ENCODE peak calls at places on chromosomes 6 and 20, in seven cellular contexts. One of them, this sample, is unnamed.
A peak's percentile ranks its signal among the peaks of the same experiment; 100 is the strongest.

GRCh38 chr20:54284928-54285704 is 77.2 kb downstream of the PFDN4 start:
- DNase-seq in neural crest cell: no peak
- DNase-seq in H9: no peak
- DNase-seq in BJ: no peak
- DNase-seq in cardiac fibroblast: no peak
- DNase-seq in endothelial cell: no peak
- DNase-seq in fibroblast of lung: peak; percentile 65
- DNase-seq in this sample: peak; percentile 8

GRCh38 chr6:25017486-25017885 is 81.7 kb upstream of the RIPOR2 start:
- DNase-seq in neural crest cell: no peak
- DNase-seq in H9: no peak
- DNase-seq in BJ: no peak
- DNase-seq in cardiac fibroblast: no peak
- DNase-seq in endothelial cell: no peak
- DNase-seq in fibroblast of lung: peak; percentile 58
- DNase-seq in this sample: peak; percentile 87

GRCh38 chr6:166470029-166470862 is 87.5 kb upstream of the MPC1 start:
- DNase-seq in neural crest cell: no peak
- DNase-seq in H9: no peak
- DNase-seq in BJ: no peak
- DNase-seq in cardiac fibroblast: no peak
- DNase-seq in endothelial cell: no peak
- DNase-seq in fibroblast of lung: no peak
- DNase-seq in this sample: peak; percentile 16

GRCh38 chr6:781350-781961 is 88.5 kb upstream of the EXOC2 start:
- DNase-seq in neural crest cell: no peak
- DNase-seq in H9: no peak
- DNase-seq in BJ: no peak
- DNase-seq in cardiac fibroblast: no peak
- DNase-seq in endothelial cell: no peak
- DNase-seq in fibroblast of lung: no peak
- DNase-seq in this sample: no peak

GRCh38 chr6:33314515-33314942 is 651 bp upstream of the TAPBP start:
- DNase-seq in neural crest cell: no peak
- DNase-seq in H9: peak; percentile 77
- DNase-seq in BJ: peak; percentile 61
- DNase-seq in cardiac fibroblast: peak; percentile 89
- DNase-seq in endothelial cell: peak; percentile 51
- DNase-seq in fibroblast of lung: peak; percentile 69
- DNase-seq in this sample: peak; percentile 83

GRCh38 chr20:17614812-17615644 is 45.2 kb downstream of the DSTN start:
- DNase-seq in neural crest cell: no peak
- DNase-seq in H9: no peak
- DNase-seq in BJ: no peak
- DNase-seq in cardiac fibroblast: no peak
- DNase-seq in endothelial cell: no peak
- DNase-seq in fibroblast of lung: no peak
- DNase-seq in this sample: no peak

GRCh38 chr6:155147958-155148663 is 115.7 kb upstream of the CLDN20 start:
- DNase-seq in neural crest cell: no peak
- DNase-seq in H9: no peak
- DNase-seq in BJ: no peak
- DNase-seq in cardiac fibroblast: no peak
- DNase-seq in endothelial cell: no peak
- DNase-seq in fibroblast of lung: no peak
- DNase-seq in this sample: no peak

GRCh38 chr20:61929561-61929960 is 136.1 kb downstream of the TAF4 start:
- DNase-seq in neural crest cell: no peak
- DNase-seq in H9: no peak
- DNase-seq in BJ: no peak
- DNase-seq in cardiac fibroblast: no peak
- DNase-seq in endothelial cell: no peak
- DNase-seq in fibroblast of lung: no peak
- DNase-seq in this sample: no peak

GRCh38 chr6:19831358-19831757 is 5.8 kb upstream of the ID4 start:
- DNase-seq in neural crest cell: no peak
- DNase-seq in H9: no peak
- DNase-seq in BJ: no peak
- DNase-seq in cardiac fibroblast: no peak
- DNase-seq in endothelial cell: no peak
- DNase-seq in fibroblast of lung: no peak
- DNase-seq in this sample: no peak

GRCh38 chr6:13237318-13237717 is 91.0 kb downstream of the TBC1D7 start:
- DNase-seq in neural crest cell: no peak
- DNase-seq in H9: no peak
- DNase-seq in BJ: no peak
- DNase-seq in cardiac fibroblast: no peak
- DNase-seq in endothelial cell: no peak
- DNase-seq in fibroblast of lung: no peak
- DNase-seq in this sample: no peak

GRCh38 chr6:148563066-148563465 is 183.8 kb upstream of the UST start:
- DNase-seq in neural crest cell: no peak
- DNase-seq in H9: no peak
- DNase-seq in BJ: no peak
- DNase-seq in cardiac fibroblast: no peak
- DNase-seq in endothelial cell: no peak
- DNase-seq in fibroblast of lung: no peak
- DNase-seq in this sample: no peak

GRCh38 chr20:17967595-17968365 is 814 bp downstream of the SNX5 start:
- DNase-seq in neural crest cell: peak; percentile 12
- DNase-seq in H9: no peak
- DNase-seq in BJ: no peak
- DNase-seq in cardiac fibroblast: peak; percentile 59
- DNase-seq in endothelial cell: no peak
- DNase-seq in fibroblast of lung: peak; percentile 61
- DNase-seq in this sample: peak; percentile 56

GRCh38 chr6:56259682-56260081 is 12.3 kb upstream of the COL21A1 start:
- DNase-seq in neural crest cell: no peak
- DNase-seq in H9: no peak
- DNase-seq in BJ: no peak
- DNase-seq in cardiac fibroblast: peak; percentile 73
- DNase-seq in endothelial cell: no peak
- DNase-seq in fibroblast of lung: peak; percentile 49
- DNase-seq in this sample: peak; percentile 72

GRCh38 chr6:14001329-14002012 is 76.7 kb downstream of the RNF182 start:
- DNase-seq in neural crest cell: no peak
- DNase-seq in H9: no peak
- DNase-seq in BJ: peak; percentile 88
- DNase-seq in cardiac fibroblast: peak; percentile 79
- DNase-seq in endothelial cell: no peak
- DNase-seq in fibroblast of lung: peak; percentile 100
- DNase-seq in this sample: peak; percentile 93

GRCh38 chr20:18288748-18289705 is 700 bp downstream of the ZNF133 start:
- DNase-seq in neural crest cell: no peak
- DNase-seq in H9: no peak
- DNase-seq in BJ: no peak
- DNase-seq in cardiac fibroblast: peak; percentile 24
- DNase-seq in endothelial cell: no peak
- DNase-seq in fibroblast of lung: peak; percentile 14
- DNase-seq in this sample: peak; percentile 28

GRCh38 chr6:3776881-3777507 is 25.5 kb upstream of the PXDC1 start:
- DNase-seq in neural crest cell: no peak
- DNase-seq in H9: peak; percentile 62
- DNase-seq in BJ: no peak
- DNase-seq in cardiac fibroblast: no peak
- DNase-seq in endothelial cell: peak; percentile 14
- DNase-seq in fibroblast of lung: no peak
- DNase-seq in this sample: no peak

GRCh38 chr6:14716499-14717146 is 529.2 kb upstream of the JARID2 start:
- DNase-seq in neural crest cell: no peak
- DNase-seq in H9: no peak
- DNase-seq in BJ: no peak
- DNase-seq in cardiac fibroblast: no peak
- DNase-seq in endothelial cell: no peak
- DNase-seq in fibroblast of lung: no peak
- DNase-seq in this sample: peak; percentile 54

GRCh38 chr6:84774174-84775158 is 10.1 kb upstream of the TBX18 start:
- DNase-seq in neural crest cell: peak; percentile 43
- DNase-seq in H9: peak; percentile 88
- DNase-seq in BJ: no peak
- DNase-seq in cardiac fibroblast: peak; percentile 82
- DNase-seq in endothelial cell: peak; percentile 81
- DNase-seq in fibroblast of lung: no peak
- DNase-seq in this sample: no peak

GRCh38 chr20:17227669-17228623 is 1.1 kb downstream of the PCSK2 start:
- DNase-seq in neural crest cell: peak; percentile 6
- DNase-seq in H9: peak; percentile 79
- DNase-seq in BJ: no peak
- DNase-seq in cardiac fibroblast: no peak
- DNase-seq in endothelial cell: peak; percentile 41
- DNase-seq in fibroblast of lung: peak; percentile 1
- DNase-seq in this sample: no peak

GRCh38 chr6:107641500-107641931 is 151.6 kb downstream of the SOBP start:
- DNase-seq in neural crest cell: no peak
- DNase-seq in H9: no peak
- DNase-seq in BJ: no peak
- DNase-seq in cardiac fibroblast: no peak
- DNase-seq in endothelial cell: no peak
- DNase-seq in fibroblast of lung: no peak
- DNase-seq in this sample: no peak

GRCh38 chr6:18242062-18242851 is 22.1 kb downstream of the DEK start:
- DNase-seq in neural crest cell: no peak
- DNase-seq in H9: no peak
- DNase-seq in BJ: peak; percentile 63
- DNase-seq in cardiac fibroblast: peak; percentile 70
- DNase-seq in endothelial cell: no peak
- DNase-seq in fibroblast of lung: peak; percentile 80
- DNase-seq in this sample: peak; percentile 88

GRCh38 chr6:133741375-133741861 is 147.5 kb upstream of the TCF21 start:
- DNase-seq in neural crest cell: no peak
- DNase-seq in H9: no peak
- DNase-seq in BJ: no peak
- DNase-seq in cardiac fibroblast: peak; percentile 55
- DNase-seq in endothelial cell: no peak
- DNase-seq in fibroblast of lung: peak; percentile 17
- DNase-seq in this sample: peak; percentile 93
- TF ChIP-seq CTCF in neural crest cell: no peak
- TF ChIP-seq CTCF in H9: no peak
- TF ChIP-seq CTCF in BJ: no peak
- TF ChIP-seq CTCF in cardiac fibroblast: no peak
- TF ChIP-seq CTCF in endothelial cell: no peak
- TF ChIP-seq CTCF in fibroblast of lung: no peak
- TF ChIP-seq CTCF in this sample: no peak

GRCh38 chr6:112085666-112086065 is 1.6 kb downstream of the TUBE1 start:
- DNase-seq in neural crest cell: no peak
- DNase-seq in H9: no peak
- DNase-seq in BJ: no peak
- DNase-seq in cardiac fibroblast: peak; percentile 17
- DNase-seq in endothelial cell: no peak
- DNase-seq in fibroblast of lung: no peak
- DNase-seq in this sample: no peak

GRCh38 chr6:112081569-112081968 is 5.7 kb downstream of the TUBE1 start:
- DNase-seq in neural crest cell: no peak
- DNase-seq in H9: no peak
- DNase-seq in BJ: no peak
- DNase-seq in cardiac fibroblast: no peak
- DNase-seq in endothelial cell: no peak
- DNase-seq in fibroblast of lung: no peak
- DNase-seq in this sample: no peak

GRCh38 chr6:112086744-112087135 is 542 bp downstream of the TUBE1 start:
- DNase-seq in neural crest cell: no peak
- DNase-seq in H9: no peak
- DNase-seq in BJ: peak; percentile 26
- DNase-seq in cardiac fibroblast: peak; percentile 42
- DNase-seq in endothelial cell: no peak
- DNase-seq in fibroblast of lung: peak; percentile 56
- DNase-seq in this sample: peak; percentile 63

GRCh38 chr6:112087916-112088315 is 525 bp downstream of the FAM229B start:
- DNase-seq in neural crest cell: no peak
- DNase-seq in H9: no peak
- DNase-seq in BJ: no peak
- DNase-seq in cardiac fibroblast: no peak
- DNase-seq in endothelial cell: no peak
- DNase-seq in fibroblast of lung: peak; percentile 6
- DNase-seq in this sample: no peak

GRCh38 chr6:112087136-112087908 is at the start of the genes FAM229B and TUBE1:
- DNase-seq in neural crest cell: peak; percentile 81
- DNase-seq in H9: peak; percentile 97
- DNase-seq in BJ: peak; percentile 87
- DNase-seq in cardiac fibroblast: peak; percentile 99
- DNase-seq in endothelial cell: peak; percentile 84
- DNase-seq in fibroblast of lung: peak; percentile 100
- DNase-seq in this sample: peak; percentile 93
- TF ChIP-seq CTCF in neural crest cell: no peak
- TF ChIP-seq CTCF in H9: no peak
- TF ChIP-seq CTCF in BJ: peak; percentile 29
- TF ChIP-seq CTCF in cardiac fibroblast: peak; percentile 5
- TF ChIP-seq CTCF in endothelial cell: no peak
- TF ChIP-seq CTCF in fibroblast of lung: no peak
- TF ChIP-seq CTCF in this sample: no peak

GRCh38 chr6:127547909-127548649 is 28.9 kb upstream of the C6orf58 start:
- DNase-seq in neural crest cell: no peak
- DNase-seq in H9: no peak
- DNase-seq in BJ: no peak
- DNase-seq in cardiac fibroblast: peak; percentile 31
- DNase-seq in endothelial cell: no peak
- DNase-seq in fibroblast of lung: no peak
- DNase-seq in this sample: peak; percentile 14
- TF ChIP-seq CTCF in neural crest cell: no peak
- TF ChIP-seq CTCF in H9: no peak
- TF ChIP-seq CTCF in BJ: peak; percentile 24
- TF ChIP-seq CTCF in cardiac fibroblast: peak; percentile 23
- TF ChIP-seq CTCF in endothelial cell: no peak
- TF ChIP-seq CTCF in fibroblast of lung: no peak
- TF ChIP-seq CTCF in this sample: peak; percentile 17

DNA sequence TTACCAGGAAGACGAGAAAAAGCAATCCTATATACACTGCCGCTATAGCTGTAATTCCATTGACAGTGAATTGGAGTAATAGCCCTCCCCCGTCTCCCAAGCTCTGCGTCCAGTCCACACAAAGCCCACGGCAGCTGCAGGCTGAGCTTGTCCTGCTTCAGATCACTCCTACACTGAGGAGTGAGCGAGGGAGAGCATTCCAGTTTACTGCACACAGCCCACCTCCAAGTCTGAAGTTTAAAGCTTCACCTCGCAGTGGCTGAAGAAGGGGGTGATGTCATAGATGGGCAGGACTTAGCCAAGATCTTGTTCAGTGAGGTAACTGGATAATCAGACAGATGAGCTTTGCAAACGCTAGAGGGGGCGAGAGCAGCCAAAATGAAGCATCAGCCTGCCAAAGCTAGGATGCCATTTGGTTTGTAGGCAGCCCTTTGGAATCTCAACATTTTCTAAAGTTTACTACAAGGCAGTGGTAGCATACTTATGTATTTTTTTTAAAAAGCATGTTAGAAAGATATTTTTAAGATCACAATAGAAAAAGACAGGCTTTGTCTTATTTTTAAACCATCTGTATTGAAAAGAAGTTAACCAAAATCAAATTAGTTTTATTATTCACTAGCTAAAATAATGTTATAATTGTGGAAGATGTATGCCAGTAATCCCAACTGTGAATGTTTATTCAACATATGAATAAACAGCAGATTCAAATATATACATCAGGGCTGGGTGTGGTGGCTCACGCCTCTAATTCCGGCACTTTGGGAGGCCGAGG is at the start of gene FLRT3:
- DNase-seq in neural crest cell: peak; percentile 71
- DNase-seq in H9: peak; percentile 88
- DNase-seq in BJ: peak; percentile 80
- DNase-seq in cardiac fibroblast: peak; percentile 95
- DNase-seq in endothelial cell: peak; percentile 76
- DNase-seq in fibroblast of lung: peak; percentile 98
- DNase-seq in this sample: peak; percentile 97
- TF ChIP-seq CTCF in neural crest cell: peak; percentile 93
- TF ChIP-seq CTCF in H9: peak; percentile 86
- TF ChIP-seq CTCF in BJ: peak; percentile 81
- TF ChIP-seq CTCF in cardiac fibroblast: peak; percentile 69
- TF ChIP-seq CTCF in endothelial cell: peak; percentile 50
- TF ChIP-seq CTCF in fibroblast of lung: peak; percentile 89
- TF ChIP-seq CTCF in this sample: peak; percentile 89

This sample was measured in MCF 10A.